ENCODE peak calls at places on chromosomes 1 and 21, in ten cellular contexts. F is sigmoid colon, C is lung, X is A549, D is dorsolateral prefrontal cortex, R is uterus, K is cardiac muscle cell, Z is WERI-Rb-1, E is body of pancreas, O is transverse colon. Q is an unnamed sample.
A peak's percentile ranks its signal among the peaks of the same experiment; 100 is the strongest.

GRCh38 chr21:41809891-41810596 is 43.2 kb upstream of the RIPK4 start:
- DNase-seq in K (no peak), E (no peak), O (no peak), X (no peak), R (no peak), D (no peak), F (no peak), C (no peak), Z (no peak), Q (no peak)

GRCh38 chr1:91201699-91202098 is 179.9 kb upstream of the ZNF644 start:
- DNase-seq in Z (no peak), F (no peak), K (no peak), O (no peak), C (no peak), X (no peak), E (no peak), R (no peak), D (no peak), Q (no peak)

GRCh38 chr21:29114765-29115164 is 15.7 kb upstream of the MAP3K7CL start:
- DNase-seq in F (no peak), O (no peak), C (no peak), E (no peak), R (no peak), X (peak; percentile 67), D (no peak), K (no peak), Z (no peak), Q (no peak)

GRCh38 chr1:216119600-216119999 is 303.6 kb downstream of the USH2A start:
- DNase-seq in X (peak; percentile 39), F (no peak), R (no peak), O (no peak), Z (peak; percentile 22), E (no peak), C (no peak), K (peak; percentile 37), D (no peak), Q (no peak)

GRCh38 chr1:244012232-244012631 is 38.9 kb upstream of the ZBTB18 start:
- DNase-seq in Z (no peak), E (no peak), K (no peak), F (no peak), O (no peak), D (no peak), R (no peak), X (no peak), C (no peak), Q (no peak)

GRCh38 chr21:37878946-37879660 is 37.2 kb downstream of the KCNJ6 start:
- DNase-seq in O (no peak), Z (no peak), R (no peak), F (no peak), D (no peak), X (peak; percentile 62), K (no peak), C (no peak), E (no peak), Q (no peak)

GRCh38 chr1:56676571-56677035 is 31.5 kb downstream of the PRKAA2 start:
- DNase-seq in O (no peak), E (no peak), F (no peak), C (no peak), X (peak; percentile 47), R (no peak), D (no peak), K (no peak), Z (no peak), Q (peak; percentile 40)

GRCh38 chr1:27655151-27655929 is 16.7 kb downstream of the IFI6 start:
- DNase-seq in C (no peak), F (no peak), R (no peak), O (no peak), X (no peak), D (no peak), E (no peak), Z (peak; percentile 41), K (no peak), Q (no peak)

GRCh38 chr21:33433425-33434114 is 30.4 kb downstream of the IFNGR2 start:
- DNase-seq in C (no peak), E (no peak), X (no peak), F (no peak), D (no peak), R (no peak), K (no peak), Z (no peak), O (no peak), Q (no peak)

GRCh38 chr1:183180213-183180612 is 5.9 kb upstream of the LAMC2 start:
- DNase-seq in D (no peak), X (peak; percentile 87), R (peak; percentile 73), E (peak; percentile 31), Z (no peak), K (peak; percentile 19), O (peak; percentile 40), F (peak; percentile 84), C (peak; percentile 72), Q (no peak)

GRCh38 chr1:151537112-151537511 is 3.0 kb upstream of the TUFT1 start:
- DNase-seq in X (peak; percentile 90), Z (no peak), F (no peak), R (peak; percentile 33), O (no peak), C (no peak), D (no peak), E (no peak), K (no peak), Q (no peak)

GRCh38 chr1:166944186-166944967 is 31.0 kb downstream of the ILDR2 start:
- DNase-seq in C (no peak), K (no peak), D (no peak), E (no peak), R (no peak), X (no peak), Z (no peak), F (no peak), O (no peak), Q (no peak)

GRCh38 chr1:228063251-228064191 is 19.0 kb upstream of the ARF1 start:
- DNase-seq in O (no peak), Z (no peak), E (no peak), X (no peak), F (peak; percentile 53), R (no peak), C (no peak), D (no peak), K (no peak), Q (no peak)

GRCh38 chr1:79792212-79792575 is 785.7 kb upstream of the ADGRL4 start:
- DNase-seq in F (no peak), R (no peak), Z (no peak), O (no peak), D (no peak), C (no peak), K (no peak), X (no peak), E (no peak), Q (no peak)

GRCh38 chr1:83495560-83495959 is 503.4 kb downstream of the TTLL7 start:
- DNase-seq in X (no peak), Z (no peak), F (no peak), C (no peak), R (no peak), E (no peak), K (no peak), O (no peak), D (no peak), Q (no peak)
- TF ChIP-seq CTCF in X (no peak), Z (no peak), F (no peak), C (no peak), R (no peak), E (no peak), K (no peak), O (no peak), D (no peak), Q (no peak)

GRCh38 chr21:36478207-36478701 is 1.7 kb downstream of the CLDN14 start:
- DNase-seq in Z (no peak), K (no peak), D (no peak), R (no peak), F (no peak), O (no peak), X (peak; percentile 86), E (no peak), C (no peak), Q (no peak)
- H3K27ac ChIP-seq in Z (no peak overlapping the region), K (peak overlapping the region; percentile 94), D (no peak overlapping the region), R (no peak overlapping the region), F (no peak overlapping the region), O (no peak overlapping the region), X (peak overlapping the region; percentile 87), E (no peak overlapping the region), C (no peak overlapping the region), Q (no peak overlapping the region)

GRCh38 chr1:57722285-57722978 is 298.6 kb upstream of the DAB1 start:
- DNase-seq in C (no peak), D (no peak), Z (no peak), F (no peak), X (no peak), R (no peak), O (no peak), K (peak; percentile 80), E (no peak), Q (no peak)
- TF ChIP-seq CTCF in C (no peak), D (no peak), Z (no peak), F (no peak), X (no peak), R (no peak), O (no peak), K (no peak), E (no peak), Q (no peak)

DNA sequence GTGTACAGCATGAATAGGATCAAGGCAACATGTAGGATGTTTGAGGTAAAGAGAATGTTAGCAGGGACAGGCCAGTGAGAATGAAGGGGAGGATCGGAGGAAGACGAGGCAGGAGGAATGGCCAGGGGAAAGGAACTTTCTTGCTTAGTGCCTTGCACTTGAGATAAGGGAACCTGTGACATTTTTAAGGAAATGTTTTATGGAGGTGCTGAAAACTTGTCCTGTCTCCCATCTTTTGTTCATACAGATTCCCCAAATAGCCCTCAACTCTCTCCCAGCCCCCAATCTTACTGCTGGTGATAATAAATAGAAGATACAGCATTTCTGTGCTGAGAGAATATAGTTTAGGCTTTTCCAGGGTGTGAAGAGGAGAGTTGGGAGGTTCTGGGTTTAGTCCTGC is 13.6 kb downstream of the ATP8B2 start:
- DNase-seq in O (no peak), E (no peak), F (no peak), Z (no peak), C (no peak), K (no peak), D (no peak), R (no peak), X (no peak), Q (no peak)
- H3K27ac ChIP-seq in O (no peak overlapping the region), E (no peak overlapping the region), F (no peak overlapping the region), Z (no peak overlapping the region), C (no peak overlapping the region), K (peak overlapping the region; percentile 91), D (no peak overlapping the region), R (no peak overlapping the region), X (no peak overlapping the region), Q (no peak overlapping the region)

DNA sequence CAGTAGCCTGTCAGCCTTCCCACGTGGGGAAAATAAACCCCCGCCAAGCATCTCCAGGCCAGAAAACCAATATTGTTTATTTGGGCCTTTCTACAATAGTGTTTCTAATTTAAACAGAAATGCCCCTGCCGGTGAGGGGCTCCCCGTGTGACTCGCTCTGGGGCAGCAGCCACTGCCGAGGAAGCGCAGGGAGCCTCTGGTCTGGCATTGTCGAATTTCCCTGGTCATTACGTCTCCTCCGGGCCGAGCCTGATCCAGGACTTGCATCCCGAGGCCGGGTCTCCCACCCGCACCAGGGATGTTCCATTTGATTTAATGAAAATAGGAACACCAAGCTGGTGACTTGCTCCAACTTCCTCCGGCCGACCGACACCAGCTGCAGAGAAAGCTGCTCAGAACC is 20.5 kb downstream of the PRDM16 start:
- DNase-seq in E (no peak), O (no peak), D (no peak), Z (no peak), C (no peak), R (no peak), F (no peak), K (no peak), X (no peak), Q (no peak)
- TF ChIP-seq CTCF in E (no peak), O (no peak), D (no peak), Z (no peak), C (no peak), R (no peak), F (no peak), K (no peak), X (no peak), Q (no peak)